ENCODE peak calls at places on chromosomes 3 and 15, in seven cellular contexts. T is ovary, N is transverse colon, X is aorta, U is cardiac muscle cell, V is foreskin keratinocyte, C is Peyer's patch. W is an unnamed sample.

GRCh38 chr15:89477411-89478242 is 18.8 kb downstream of the RHCG start:
- DNase-seq in T (no peak), N (no peak), X (no peak), U (no peak), C (no peak), V (no peak), W (no peak)

GRCh38 chr3:112633757-112634156 is 7.2 kb downstream of the CCDC80 start:
- DNase-seq in T (no peak), N (no peak), U (no peak), V (no peak), C (no peak), X (no peak), W (no peak)

GRCh38 chr3:12120374-12121140 is 38.2 kb downstream of the TIMP4 start:
- DNase-seq in T (no peak), N (no peak), X (no peak), V (no peak), U (no peak), C (no peak), W (no peak)

GRCh38 chr3:25428003-25428861 is at the start of gene RARB:
- DNase-seq in N (peak; percentile 55), V (peak; percentile 64), U (peak; percentile 93), X (peak; percentile 68), C (peak; percentile 72), T (peak; percentile 82), W (peak; percentile 92)

GRCh38 chr3:133927543-133928066 is 31.9 kb upstream of the RAB6B start:
- DNase-seq in C (peak; percentile 82), T (peak; percentile 73), X (no peak), U (peak; percentile 69), N (peak; percentile 63), V (no peak), W (no peak)

GRCh38 chr15:41778503-41778902 is 4.2 kb downstream of the MAPKBP1 start:
- DNase-seq in U (no peak), X (no peak), V (no peak), N (no peak), T (no peak), C (no peak), W (no peak)

GRCh38 chr3:186571644-186572013 is 1.1 kb downstream of the DNAJB11 start:
- DNase-seq in T (no peak), X (no peak), N (no peak), V (no peak), U (no peak), C (no peak), W (no peak)

GRCh38 chr3:35651888-35652287 is 12.6 kb downstream of the ARPP21 start:
- DNase-seq in N (no peak), X (no peak), C (no peak), U (no peak), T (no peak), V (peak; percentile 6), W (no peak)

GRCh38 chr3:53166781-53167291 is 5.8 kb downstream of the PRKCD start:
- DNase-seq in X (peak; percentile 89), U (no peak), N (peak; percentile 69), V (no peak), T (no peak), C (peak; percentile 68), W (peak; percentile 78)
- H3K4me1 ChIP-seq in X (no peaks in the 10 kb centered on the region), U (no peaks in the 10 kb centered on the region), N (peaks cover 66% of the 10 kb centered on the region), V (peaks cover 4% of the 10 kb centered on the region), T (peaks cover 5% of the 10 kb centered on the region), C (peaks cover 4% of the 10 kb centered on the region), W (peaks cover 6% of the 10 kb centered on the region)

GRCh38 chr3:152459572-152459971 is 190.8 kb downstream of the MBNL1 start:
- DNase-seq in T (no peak), X (no peak), N (no peak), U (no peak), C (no peak), V (no peak), W (no peak)
- H3K4me1 ChIP-seq in T (no peaks in the 10 kb centered on the region), X (no peaks in the 10 kb centered on the region), N (peaks cover 31% of the 10 kb centered on the region), U (peaks cover 5% of the 10 kb centered on the region), C (no peaks in the 10 kb centered on the region), V (no peaks in the 10 kb centered on the region), W (peaks cover 47% of the 10 kb centered on the region)

DNA sequence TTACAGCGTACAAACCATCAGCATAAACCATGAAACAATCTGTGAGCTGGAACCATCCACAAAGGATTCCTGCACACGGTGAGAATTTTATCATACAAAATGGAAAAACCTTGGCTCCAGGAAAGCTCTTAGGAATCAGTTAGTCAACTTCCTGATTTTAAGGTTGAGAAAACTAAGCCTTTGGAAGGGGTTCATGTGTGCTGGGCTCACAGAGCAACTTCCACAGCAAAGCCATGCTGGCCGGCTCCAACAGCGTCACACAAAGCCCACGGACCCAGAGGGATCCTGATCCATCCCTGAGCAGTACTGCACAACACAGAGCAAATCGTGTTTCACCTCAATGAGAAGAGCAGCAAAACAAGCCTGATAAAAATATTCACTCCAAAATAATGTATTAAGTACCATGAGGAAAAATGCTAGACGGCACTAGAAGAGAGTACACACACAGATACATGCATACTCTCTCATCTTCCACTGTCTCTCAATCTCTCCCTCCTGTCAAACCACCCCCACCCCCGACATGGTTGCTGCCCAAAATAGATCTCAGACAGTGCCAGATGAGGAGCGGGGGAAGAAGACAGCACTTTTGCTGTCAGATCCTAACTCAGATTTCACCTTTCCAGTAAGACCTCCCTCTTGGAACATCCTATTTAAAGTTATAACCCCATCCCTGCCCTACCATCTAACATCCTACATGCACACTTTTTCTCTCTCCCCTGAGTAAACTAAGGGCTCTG is 58.6 kb downstream of the MB21D2 start:
- DNase-seq in X (no peak), U (no peak), V (no peak), T (no peak), N (no peak), C (no peak), W (no peak)
- H3K4me1 ChIP-seq in X (no peaks in the 10 kb centered on the region), U (no peaks in the 10 kb centered on the region), V (peaks cover 3% of the 10 kb centered on the region), T (no peaks in the 10 kb centered on the region), N (no peaks in the 10 kb centered on the region), C (no peaks in the 10 kb centered on the region), W (peaks cover 7% of the 10 kb centered on the region)

DNA sequence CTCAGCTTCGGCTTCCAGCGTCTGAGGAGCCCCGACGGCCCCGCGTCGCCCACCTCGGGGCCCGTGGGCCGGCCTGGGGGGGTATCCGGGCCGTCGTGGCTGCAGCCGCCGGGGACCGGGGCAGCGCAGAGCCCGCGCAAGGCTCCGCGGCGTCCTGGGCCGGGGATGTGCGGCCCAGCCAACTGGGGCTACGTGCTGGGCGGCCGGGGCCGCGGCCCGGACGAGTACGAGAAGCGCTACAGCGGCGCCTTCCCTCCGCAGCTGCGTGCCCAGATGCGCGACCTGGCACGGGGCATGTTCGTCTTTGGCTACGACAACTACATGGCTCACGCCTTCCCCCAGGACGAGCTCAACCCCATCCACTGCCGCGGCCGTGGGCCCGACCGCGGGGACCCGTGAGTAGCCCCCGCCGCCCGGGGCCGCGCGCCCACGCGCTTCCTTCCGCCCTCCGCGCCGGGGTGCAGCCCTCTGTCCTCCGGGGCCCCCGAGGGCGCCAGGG is 462 bp downstream of the EDEM1 start:
- DNase-seq in T (peak; percentile 62), U (peak; percentile 57), N (peak; percentile 38), C (peak; percentile 74), V (no peak), X (peak; percentile 69), W (peak; percentile 74)
- H3K4me1 ChIP-seq in T (peaks cover 6% of the 10 kb centered on the region), U (peaks cover 15% of the 10 kb centered on the region), N (peaks cover 58% of the 10 kb centered on the region), C (no peaks in the 10 kb centered on the region), V (peaks cover 9% of the 10 kb centered on the region), X (peaks cover 6% of the 10 kb centered on the region), W (peaks cover 35% of the 10 kb centered on the region)

GRCh38 chr3:149660462-149660861 is 2.6 kb upstream of the WWTR1 start:
- DNase-seq in C (no peak), V (no peak), N (no peak), U (no peak), T (no peak), X (no peak), W (no peak)

GRCh38 chr3:149663966-149664365 is 6.1 kb upstream of the WWTR1 start:
- DNase-seq in U (no peak), N (no peak), C (no peak), X (no peak), T (no peak), V (peak; percentile 53), W (no peak)

GRCh38 chr3:149659173-149659468 is 1.3 kb upstream of the WWTR1 start:
- DNase-seq in C (no peak), X (no peak), V (no peak), U (no peak), N (no peak), T (no peak), W (peak; percentile 78)

GRCh38 chr3:149658444-149659172 is 783 bp upstream of the WWTR1 start:
- DNase-seq in U (peak; percentile 89), N (peak; percentile 60), V (peak; percentile 73), T (peak; percentile 70), C (peak; percentile 77), X (peak; percentile 83), W (peak; percentile 96)

DNA sequence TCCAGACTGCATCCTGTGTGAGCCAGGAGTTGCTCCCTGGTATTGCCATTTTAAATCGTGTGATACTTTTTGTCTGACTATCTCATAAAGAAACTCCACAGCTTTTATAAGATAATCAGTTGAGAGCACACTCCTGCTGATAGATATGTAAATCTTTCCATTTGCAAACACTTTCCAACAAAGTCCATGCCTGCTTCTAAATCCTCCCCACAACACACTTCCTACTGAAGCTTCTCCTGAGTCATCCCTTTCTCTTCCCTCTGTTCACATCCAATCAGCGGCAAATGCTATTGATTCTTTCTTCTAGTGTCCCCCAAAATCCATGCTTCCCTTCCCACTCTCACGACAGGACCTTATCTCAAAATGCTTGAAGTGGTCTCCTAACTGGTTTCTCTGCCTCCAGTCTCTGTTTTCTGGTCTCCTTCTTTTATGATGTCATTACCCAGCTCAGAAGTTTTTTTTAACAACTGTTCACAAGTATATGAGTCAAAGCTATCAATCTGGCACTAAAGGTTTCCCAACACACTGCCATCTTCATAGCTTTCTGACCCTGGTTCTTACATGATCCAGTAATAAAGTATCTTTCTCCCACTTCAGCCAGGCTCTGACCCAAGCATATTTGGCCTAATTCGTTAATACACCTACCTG is 4.5 kb upstream of the WWTR1 start:
- DNase-seq in X (no peak), C (no peak), U (no peak), V (no peak), T (no peak), N (no peak), W (no peak)
- H3K4me1 ChIP-seq in X (no peaks in the 10 kb centered on the region), C (no peaks in the 10 kb centered on the region), U (peaks cover 8% of the 10 kb centered on the region), V (peaks cover 5% of the 10 kb centered on the region), T (peaks cover 5% of the 10 kb centered on the region), N (peaks cover 16% of the 10 kb centered on the region), W (peaks cover 22% of the 10 kb centered on the region)

DNA sequence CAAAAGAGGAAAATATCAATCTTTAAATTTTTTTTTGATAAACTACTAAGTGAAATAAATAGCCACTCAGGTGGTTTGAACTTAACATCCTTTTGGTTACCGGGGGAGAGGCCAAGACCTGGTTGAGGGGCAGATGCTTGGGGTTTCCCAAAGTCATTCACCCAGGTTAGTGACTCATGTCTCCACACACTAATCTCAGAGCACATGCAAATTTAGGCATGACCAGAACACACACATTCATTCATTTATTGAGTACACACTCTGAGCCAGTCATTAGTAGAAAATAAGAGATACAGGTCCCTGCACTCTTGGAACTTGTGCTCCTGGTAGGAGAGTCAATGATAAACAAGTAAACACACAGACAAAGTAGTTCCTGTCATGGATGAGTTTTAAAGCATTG is 7.3 kb downstream of the ILDR1 start:
- DNase-seq in V (peak; percentile 52), X (no peak), N (no peak), T (no peak), U (no peak), C (no peak), W (no peak)
- H3K4me1 ChIP-seq in V (no peaks in the 10 kb centered on the region), X (no peaks in the 10 kb centered on the region), N (peaks cover 11% of the 10 kb centered on the region), T (no peaks in the 10 kb centered on the region), U (peaks cover 4% of the 10 kb centered on the region), C (no peaks in the 10 kb centered on the region), W (no peaks in the 10 kb centered on the region)

GRCh38 chr3:70919661-70920060 is 607.2 kb upstream of the MDFIC2 start:
- DNase-seq in T (no peak), V (no peak), C (no peak), U (no peak), X (no peak), N (no peak), W (no peak)
- H3K4me1 ChIP-seq in T (no peaks in the 10 kb centered on the region), V (no peaks in the 10 kb centered on the region), C (no peaks in the 10 kb centered on the region), U (no peaks in the 10 kb centered on the region), X (peaks cover 1% of the 10 kb centered on the region), N (no peaks in the 10 kb centered on the region), W (no peaks in the 10 kb centered on the region)

GRCh38 chr3:20064796-20065564 is 24.7 kb downstream of the KAT2B start:
- DNase-seq in X (no peak), U (no peak), V (peak; percentile 61), N (no peak), C (no peak), T (no peak), W (no peak)
- H3K4me1 ChIP-seq in X (no peaks in the 10 kb centered on the region), U (no peaks in the 10 kb centered on the region), V (peaks cover 35% of the 10 kb centered on the region), N (peaks cover 33% of the 10 kb centered on the region), C (no peaks in the 10 kb centered on the region), T (peaks cover 10% of the 10 kb centered on the region), W (no peaks in the 10 kb centered on the region)

W was measured in sigmoid colon.